ENCODE peak calls at places on chromosomes 6 and 20, in eight cellular contexts. One of them, this sample, is unnamed.

GRCh38 chr6:131519670-131520436 is 53.2 kb upstream of the ARG1 start:
- DNase-seq in H9: peak; percentile 72
- DNase-seq in GM23248: peak; percentile 68
- DNase-seq in mammary epithelial cell: peak; percentile 29
- DNase-seq in keratinocyte: peak; percentile 15
- DNase-seq in HepG2: peak; percentile 76
- DNase-seq in trophoblast cell: peak; percentile 13
- DNase-seq in MM.1S: peak; percentile 49
- DNase-seq in this sample: peak; percentile 38

GRCh38 chr6:133865680-133866079 is 23.2 kb upstream of the TCF21 start:
- DNase-seq in H9: no peak
- DNase-seq in GM23248: no peak
- DNase-seq in mammary epithelial cell: no peak
- DNase-seq in keratinocyte: no peak
- DNase-seq in HepG2: no peak
- DNase-seq in trophoblast cell: no peak
- DNase-seq in MM.1S: no peak
- DNase-seq in this sample: no peak

GRCh38 chr20:50439539-50440453 is 70.4 kb upstream of the PTPN1 start:
- DNase-seq in H9: no peak
- DNase-seq in GM23248: peak; percentile 31
- DNase-seq in mammary epithelial cell: no peak
- DNase-seq in keratinocyte: no peak
- DNase-seq in HepG2: no peak
- DNase-seq in trophoblast cell: no peak
- DNase-seq in MM.1S: no peak
- DNase-seq in this sample: no peak

GRCh38 chr6:44569131-44569530 is 181.6 kb downstream of the CDC5L start:
- DNase-seq in H9: no peak
- DNase-seq in GM23248: no peak
- DNase-seq in mammary epithelial cell: no peak
- DNase-seq in keratinocyte: no peak
- DNase-seq in HepG2: no peak
- DNase-seq in trophoblast cell: no peak
- DNase-seq in MM.1S: no peak
- DNase-seq in this sample: no peak

GRCh38 chr6:54282186-54282585 is 26.1 kb upstream of the TINAG start:
- DNase-seq in H9: no peak
- DNase-seq in GM23248: peak; percentile 83
- DNase-seq in mammary epithelial cell: peak; percentile 70
- DNase-seq in keratinocyte: peak; percentile 41
- DNase-seq in HepG2: no peak
- DNase-seq in trophoblast cell: no peak
- DNase-seq in MM.1S: no peak
- DNase-seq in this sample: peak; percentile 88

GRCh38 chr6:154932562-154933027 is 62.5 kb upstream of the TIAM2 start:
- DNase-seq in H9: no peak
- DNase-seq in GM23248: peak; percentile 73
- DNase-seq in mammary epithelial cell: peak; percentile 62
- DNase-seq in keratinocyte: no peak
- DNase-seq in HepG2: peak; percentile 85
- DNase-seq in trophoblast cell: peak; percentile 61
- DNase-seq in MM.1S: no peak
- DNase-seq in this sample: peak; percentile 89

GRCh38 chr6:139380168-139380567 is 5.7 kb upstream of the CITED2 start:
- DNase-seq in H9: no peak
- DNase-seq in GM23248: no peak
- DNase-seq in mammary epithelial cell: no peak
- DNase-seq in keratinocyte: no peak
- DNase-seq in HepG2: no peak
- DNase-seq in trophoblast cell: no peak
- DNase-seq in MM.1S: no peak
- DNase-seq in this sample: no peak

GRCh38 chr20:35436175-35436568 is 1.9 kb downstream of the GDF5 start:
- DNase-seq in H9: no peak
- DNase-seq in GM23248: no peak
- DNase-seq in mammary epithelial cell: no peak
- DNase-seq in keratinocyte: no peak
- DNase-seq in HepG2: no peak
- DNase-seq in trophoblast cell: no peak
- DNase-seq in MM.1S: no peak
- DNase-seq in this sample: no peak

GRCh38 chr6:111628117-111628866 is 22.6 kb upstream of the TRAF3IP2 start:
- DNase-seq in H9: no peak
- DNase-seq in GM23248: peak; percentile 72
- DNase-seq in mammary epithelial cell: no peak
- DNase-seq in keratinocyte: no peak
- DNase-seq in HepG2: no peak
- DNase-seq in trophoblast cell: no peak
- DNase-seq in MM.1S: no peak
- DNase-seq in this sample: no peak

GRCh38 chr6:97630592-97630991 is 347.6 kb upstream of the MMS22L start:
- DNase-seq in H9: no peak
- DNase-seq in GM23248: peak; percentile 67
- DNase-seq in mammary epithelial cell: peak; percentile 8
- DNase-seq in keratinocyte: peak; percentile 32
- DNase-seq in HepG2: no peak
- DNase-seq in trophoblast cell: no peak
- DNase-seq in MM.1S: no peak
- DNase-seq in this sample: peak; percentile 84

GRCh38 chr6:101534821-101535220 is 141.3 kb downstream of the GRIK2 start:
- DNase-seq in H9: no peak
- DNase-seq in GM23248: peak; percentile 9
- DNase-seq in mammary epithelial cell: no peak
- DNase-seq in keratinocyte: no peak
- DNase-seq in HepG2: no peak
- DNase-seq in trophoblast cell: no peak
- DNase-seq in MM.1S: no peak
- DNase-seq in this sample: peak; percentile 28

GRCh38 chr20:11814276-11814675 is 103.4 kb upstream of the BTBD3 start:
- DNase-seq in H9: no peak
- DNase-seq in GM23248: peak; percentile 74
- DNase-seq in mammary epithelial cell: peak; percentile 88
- DNase-seq in keratinocyte: peak; percentile 55
- DNase-seq in HepG2: no peak
- DNase-seq in trophoblast cell: no peak
- DNase-seq in MM.1S: no peak
- DNase-seq in this sample: peak; percentile 9

GRCh38 chr20:40960521-40960956 is 68.1 kb upstream of the TOP1 start:
- DNase-seq in H9: peak; percentile 16
- DNase-seq in GM23248: peak; percentile 85
- DNase-seq in mammary epithelial cell: no peak
- DNase-seq in keratinocyte: no peak
- DNase-seq in HepG2: no peak
- DNase-seq in trophoblast cell: no peak
- DNase-seq in MM.1S: no peak
- DNase-seq in this sample: no peak

GRCh38 chr6:106339334-106340029 is 13.9 kb upstream of the ATG5 start:
- DNase-seq in H9: peak; percentile 78
- DNase-seq in GM23248: peak; percentile 91
- DNase-seq in mammary epithelial cell: peak; percentile 86
- DNase-seq in keratinocyte: peak; percentile 69
- DNase-seq in HepG2: peak; percentile 46
- DNase-seq in trophoblast cell: peak; percentile 45
- DNase-seq in MM.1S: peak; percentile 40
- DNase-seq in this sample: peak; percentile 67

GRCh38 chr20:1301031-1301529 is 27.9 kb downstream of the SDCBP2 start:
- DNase-seq in H9: peak; percentile 73
- DNase-seq in GM23248: peak; percentile 68
- DNase-seq in mammary epithelial cell: peak; percentile 58
- DNase-seq in keratinocyte: peak; percentile 77
- DNase-seq in HepG2: no peak
- DNase-seq in trophoblast cell: no peak
- DNase-seq in MM.1S: no peak
- DNase-seq in this sample: peak; percentile 53
- H2AFZ ChIP-seq in H9: no peak overlapping the region
- H2AFZ ChIP-seq in GM23248: peak overlapping the region; percentile 39
- H2AFZ ChIP-seq in mammary epithelial cell: peak overlapping the region; percentile 39
- H2AFZ ChIP-seq in keratinocyte: peak overlapping the region; percentile 56
- H2AFZ ChIP-seq in HepG2: no peak overlapping the region
- H2AFZ ChIP-seq in trophoblast cell: no peak overlapping the region
- H2AFZ ChIP-seq in MM.1S: no peak overlapping the region
- H2AFZ ChIP-seq in this sample: no peak overlapping the region

GRCh38 chr6:51613558-51613957 is 473.9 kb downstream of the PKHD1 start:
- DNase-seq in H9: no peak
- DNase-seq in GM23248: no peak
- DNase-seq in mammary epithelial cell: no peak
- DNase-seq in keratinocyte: no peak
- DNase-seq in HepG2: no peak
- DNase-seq in trophoblast cell: no peak
- DNase-seq in MM.1S: no peak
- DNase-seq in this sample: no peak

GRCh38 chr6:51619042-51619799 is 468.2 kb downstream of the PKHD1 start:
- DNase-seq in H9: no peak
- DNase-seq in GM23248: no peak
- DNase-seq in mammary epithelial cell: no peak
- DNase-seq in keratinocyte: no peak
- DNase-seq in HepG2: no peak
- DNase-seq in trophoblast cell: no peak
- DNase-seq in MM.1S: no peak
- DNase-seq in this sample: no peak

GRCh38 chr6:51608932-51609331 is 478.5 kb downstream of the PKHD1 start:
- DNase-seq in H9: no peak
- DNase-seq in GM23248: no peak
- DNase-seq in mammary epithelial cell: no peak
- DNase-seq in keratinocyte: no peak
- DNase-seq in HepG2: no peak
- DNase-seq in trophoblast cell: peak; percentile 67
- DNase-seq in MM.1S: no peak
- DNase-seq in this sample: no peak

GRCh38 chr6:51618563-51618962 is 468.9 kb downstream of the PKHD1 start:
- DNase-seq in H9: no peak
- DNase-seq in GM23248: no peak
- DNase-seq in mammary epithelial cell: no peak
- DNase-seq in keratinocyte: no peak
- DNase-seq in HepG2: peak; percentile 30
- DNase-seq in trophoblast cell: no peak
- DNase-seq in MM.1S: no peak
- DNase-seq in this sample: no peak

DNA sequence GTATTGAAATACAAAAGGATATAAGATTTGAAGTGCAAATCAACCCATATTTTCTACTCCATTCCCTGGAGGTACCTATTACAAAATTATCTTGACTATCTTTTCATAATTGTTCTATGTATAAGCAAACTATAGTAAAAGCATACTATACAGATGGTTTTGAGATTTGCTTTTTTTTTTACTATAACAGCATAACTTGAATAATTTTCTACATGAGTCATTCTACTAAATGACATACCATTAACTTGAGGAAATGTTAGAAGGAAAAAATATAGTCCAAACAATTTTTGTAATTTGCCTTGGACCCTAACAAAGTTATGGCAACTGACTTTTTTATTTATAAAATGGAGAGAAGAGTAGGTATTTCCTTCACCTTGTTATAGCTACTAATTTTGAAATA is 472.7 kb downstream of the PKHD1 start:
- DNase-seq in H9: no peak
- DNase-seq in GM23248: no peak
- DNase-seq in mammary epithelial cell: no peak
- DNase-seq in keratinocyte: no peak
- DNase-seq in HepG2: no peak
- DNase-seq in trophoblast cell: no peak
- DNase-seq in MM.1S: no peak
- DNase-seq in this sample: no peak
- H3K4me1 ChIP-seq in H9: no peaks in the 10 kb centered on the region
- H3K4me1 ChIP-seq in GM23248: no peaks in the 10 kb centered on the region
- H3K4me1 ChIP-seq in mammary epithelial cell: no peaks in the 10 kb centered on the region
- H3K4me1 ChIP-seq in keratinocyte: peaks cover 7% of the 10 kb centered on the region
- H3K4me1 ChIP-seq in HepG2: peaks cover 8% of the 10 kb centered on the region
- H3K4me1 ChIP-seq in trophoblast cell: no peaks in the 10 kb centered on the region
- H3K4me1 ChIP-seq in MM.1S: no peaks in the 10 kb centered on the region
- H3K4me1 ChIP-seq in this sample: no peaks in the 10 kb centered on the region

GRCh38 chr6:8110725-8111124 is 8.4 kb upstream of the EEF1E1 start:
- DNase-seq in H9: no peak
- DNase-seq in GM23248: no peak
- DNase-seq in mammary epithelial cell: no peak
- DNase-seq in keratinocyte: no peak
- DNase-seq in HepG2: peak; percentile 85
- DNase-seq in trophoblast cell: no peak
- DNase-seq in MM.1S: peak; percentile 19
- DNase-seq in this sample: no peak

GRCh38 chr6:8103726-8104125 is 1.4 kb upstream of the EEF1E1 start:
- DNase-seq in H9: no peak
- DNase-seq in GM23248: no peak
- DNase-seq in mammary epithelial cell: no peak
- DNase-seq in keratinocyte: no peak
- DNase-seq in HepG2: no peak
- DNase-seq in trophoblast cell: no peak
- DNase-seq in MM.1S: no peak
- DNase-seq in this sample: no peak

GRCh38 chr6:8108759-8109539 is 6.6 kb upstream of the EEF1E1 start:
- DNase-seq in H9: no peak
- DNase-seq in GM23248: no peak
- DNase-seq in mammary epithelial cell: no peak
- DNase-seq in keratinocyte: no peak
- DNase-seq in HepG2: no peak
- DNase-seq in trophoblast cell: no peak
- DNase-seq in MM.1S: no peak
- DNase-seq in this sample: no peak

GRCh38 chr6:8110117-8110721 is 7.9 kb upstream of the EEF1E1 start:
- DNase-seq in H9: no peak
- DNase-seq in GM23248: no peak
- DNase-seq in mammary epithelial cell: no peak
- DNase-seq in keratinocyte: no peak
- DNase-seq in HepG2: no peak
- DNase-seq in trophoblast cell: no peak
- DNase-seq in MM.1S: peak; percentile 65
- DNase-seq in this sample: no peak

DNA sequence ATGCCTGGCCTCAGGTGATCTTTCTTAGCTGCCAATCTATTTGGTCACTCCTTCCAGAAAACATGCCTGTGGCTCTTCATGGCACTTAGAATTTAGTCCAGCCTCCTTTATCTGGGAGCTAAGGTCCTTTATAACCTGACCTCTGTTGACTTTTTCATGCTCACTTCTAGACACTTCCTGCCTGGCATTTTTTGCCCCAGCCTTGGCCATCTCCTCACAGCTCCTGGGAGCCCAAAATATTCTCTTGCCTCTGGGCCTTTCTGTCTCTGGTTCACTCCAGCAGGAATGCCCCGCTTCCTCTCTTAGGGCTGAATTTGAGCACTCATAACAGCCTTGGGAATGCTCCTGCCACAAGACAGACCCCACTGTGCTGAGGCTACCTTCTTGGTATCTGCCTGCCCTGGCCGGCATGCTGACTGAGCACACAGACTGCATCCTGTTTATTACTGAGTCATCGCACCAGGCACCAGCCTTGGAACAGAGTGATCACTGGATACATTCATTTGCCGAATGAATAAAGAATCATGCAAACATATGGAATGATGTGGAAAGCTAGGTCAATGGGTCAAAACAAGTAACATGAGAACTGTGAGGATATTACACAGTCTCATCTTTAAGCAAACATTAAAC is 5.8 kb upstream of the EEF1E1 start:
- DNase-seq in H9: no peak
- DNase-seq in GM23248: peak; percentile 95
- DNase-seq in mammary epithelial cell: peak; percentile 89
- DNase-seq in keratinocyte: peak; percentile 66
- DNase-seq in HepG2: peak; percentile 93
- DNase-seq in trophoblast cell: no peak
- DNase-seq in MM.1S: no peak
- DNase-seq in this sample: peak; percentile 92
- H3K4me2 ChIP-seq in H9: no peak overlapping the region
- H3K4me2 ChIP-seq in GM23248: peak overlapping the region; percentile 58
- H3K4me2 ChIP-seq in mammary epithelial cell: peak overlapping the region; percentile 51
- H3K4me2 ChIP-seq in keratinocyte: peak overlapping the region; percentile 50
- H3K4me2 ChIP-seq in HepG2: peak overlapping the region; percentile 56
- H3K4me2 ChIP-seq in trophoblast cell: no peak overlapping the region
- H3K4me2 ChIP-seq in MM.1S: no peak overlapping the region
- H3K4me2 ChIP-seq in this sample: peak overlapping the region; percentile 5

GRCh38 chr20:23152902-23153301 is 66.8 kb upstream of the CD93 start:
- DNase-seq in H9: peak; percentile 4
- DNase-seq in GM23248: no peak
- DNase-seq in mammary epithelial cell: no peak
- DNase-seq in keratinocyte: no peak
- DNase-seq in HepG2: no peak
- DNase-seq in trophoblast cell: no peak
- DNase-seq in MM.1S: no peak
- DNase-seq in this sample: no peak
- H2AFZ ChIP-seq in H9: no peak overlapping the region
- H2AFZ ChIP-seq in GM23248: peak overlapping the region; percentile 4
- H2AFZ ChIP-seq in mammary epithelial cell: no peak overlapping the region
- H2AFZ ChIP-seq in keratinocyte: no peak overlapping the region
- H2AFZ ChIP-seq in HepG2: no peak overlapping the region
- H2AFZ ChIP-seq in trophoblast cell: no peak overlapping the region
- H2AFZ ChIP-seq in MM.1S: no peak overlapping the region
- H2AFZ ChIP-seq in this sample: no peak overlapping the region

This sample was measured in fibroblast of lung.